ENCODE peak calls at places on chromosomes 1 and 21, in ten cellular contexts. V is CD4-positive, alpha-beta memory T cell; R is cardiac muscle cell; N is brain microvascular endothelial cell; X is colonic mucosa; Q is SJSA1; C is tibial nerve; O is pancreas; F is keratinocyte; A is Peyer's patch. I is an unnamed sample.

GRCh38 chr1:89085781-89086180 is 20.8 kb upstream of the GBP1 start:
- DNase-seq in V (peak; percentile 45), R (peak; percentile 62), N (peak; percentile 72), X (peak; percentile 40), Q (no peak), C (no peak), O (no peak), F (no peak), A (peak; percentile 62), I (no peak)

GRCh38 chr1:110783292-110783918 is 89.5 kb upstream of the CD53 start:
- DNase-seq in V (peak; percentile 74), R (peak; percentile 68), N (peak; percentile 38), X (peak; percentile 38), Q (no peak), C (no peak), O (peak; percentile 57), F (peak; percentile 28), A (peak; percentile 76), I (peak; percentile 73)

GRCh38 chr1:180266275-180267210 is 36.5 kb downstream of the LHX4 start:
- DNase-seq in V (no peak), R (no peak), N (no peak), X (no peak), Q (peak; percentile 43), C (no peak), O (no peak), F (no peak), A (peak; percentile 33), I (no peak)

GRCh38 chr1:177915641-177916040 is 54.2 kb downstream of the SEC16B start:
- DNase-seq in V (no peak), R (no peak), N (no peak), X (no peak), Q (no peak), C (no peak), O (no peak), F (peak; percentile 64), A (no peak), I (peak; percentile 32)

GRCh38 chr1:59007820-59008598 is 224.2 kb upstream of the JUN start:
- DNase-seq in V (no peak), R (no peak), N (no peak), X (no peak), Q (peak; percentile 73), C (no peak), O (no peak), F (no peak), A (no peak), I (no peak)

GRCh38 chr1:107057197-107058133 is 991 bp downstream of the PRMT6 start:
- DNase-seq in V (peak; percentile 41), R (peak; percentile 79), N (peak; percentile 27), X (peak; percentile 71), Q (peak; percentile 49), C (peak; percentile 37), O (peak; percentile 84), F (no peak), A (peak; percentile 74), I (peak; percentile 64)

GRCh38 chr1:43214465-43215444 is 42.6 kb downstream of the CFAP57 start:
- DNase-seq in V (no peak), R (no peak), N (no peak), X (no peak), Q (peak; percentile 20), C (no peak), O (no peak), F (no peak), A (no peak), I (no peak)

GRCh38 chr1:233782932-233783586 is 121.4 kb upstream of the SLC35F3 start:
- DNase-seq in V (no peak), R (no peak), N (no peak), X (no peak), Q (no peak), C (no peak), O (no peak), F (no peak), A (no peak), I (no peak)

GRCh38 chr1:99782397-99782796 is 16.0 kb upstream of the FRRS1 start:
- DNase-seq in V (no peak), R (no peak), N (no peak), X (no peak), Q (no peak), C (no peak), O (no peak), F (no peak), A (no peak), I (no peak)

GRCh38 chr1:244941121-244941520 is 76.8 kb upstream of the HNRNPU start:
- DNase-seq in V (no peak), R (no peak), N (no peak), X (no peak), Q (no peak), C (no peak), O (no peak), F (no peak), A (peak; percentile 59), I (no peak)

GRCh38 chr1:201896951-201897391 is 8.3 kb downstream of the SHISA4 start:
- DNase-seq in V (no peak), R (no peak), N (no peak), X (no peak), Q (no peak), C (no peak), O (no peak), F (no peak), A (no peak), I (peak; percentile 45)

GRCh38 chr1:117607471-117607870 is 1.6 kb downstream of the TENT5C start:
- DNase-seq in V (peak; percentile 70), R (no peak), N (no peak), X (peak; percentile 74), Q (no peak), C (no peak), O (peak; percentile 57), F (no peak), A (peak; percentile 85), I (peak; percentile 71)

GRCh38 chr1:39317910-39318633 is 113.6 kb downstream of the MACF1 start:
- DNase-seq in V (no peak), R (no peak), N (peak; percentile 23), X (peak; percentile 31), Q (no peak), C (no peak), O (no peak), F (no peak), A (no peak), I (no peak)

GRCh38 chr1:235100124-235100801 is 28.4 kb downstream of the TOMM20 start:
- DNase-seq in V (no peak), R (no peak), N (no peak), X (no peak), Q (no peak), C (no peak), O (no peak), F (no peak), A (peak; percentile 48), I (no peak)

GRCh38 chr1:220922951-220923350 is 43.7 kb downstream of the HLX start:
- DNase-seq in V (no peak), R (no peak), N (no peak), X (no peak), Q (no peak), C (no peak), O (no peak), F (no peak), A (no peak), I (no peak)

GRCh38 chr21:37230632-37231246 is 36.4 kb downstream of the VPS26C start:
- DNase-seq in V (no peak), R (no peak), N (no peak), X (no peak), Q (no peak), C (no peak), O (no peak), F (no peak), A (peak; percentile 46), I (no peak)
- H3K36me3 ChIP-seq in V (peaks cover 54% of the 10 kb centered on the region), R (peaks cover 41% of the 10 kb centered on the region), N (peaks cover 48% of the 10 kb centered on the region), X (peaks cover 28% of the 10 kb centered on the region), Q (peaks cover 66% of the 10 kb centered on the region), C (peaks cover 2% of the 10 kb centered on the region), O (peaks cover 43% of the 10 kb centered on the region), F (peaks cover 23% of the 10 kb centered on the region), A (no peaks in the 10 kb centered on the region), I (peaks cover 13% of the 10 kb centered on the region)

GRCh38 chr1:10388387-10388715 is 10.5 kb upstream of the PGD start:
- DNase-seq in V (no peak), R (no peak), N (no peak), X (peak; percentile 44), Q (no peak), C (no peak), O (no peak), F (no peak), A (peak; percentile 49), I (no peak)

GRCh38 chr1:10389271-10389973 is 9.4 kb upstream of the PGD start:
- DNase-seq in V (no peak), R (no peak), N (no peak), X (no peak), Q (no peak), C (no peak), O (peak; percentile 24), F (no peak), A (no peak), I (no peak)

GRCh38 chr1:10384219-10384618 is 14.6 kb upstream of the PGD start:
- DNase-seq in V (no peak), R (no peak), N (no peak), X (no peak), Q (no peak), C (no peak), O (no peak), F (no peak), A (no peak), I (no peak)

GRCh38 chr1:10386761-10387482 is 11.9 kb upstream of the PGD start:
- DNase-seq in V (no peak), R (no peak), N (no peak), X (no peak), Q (no peak), C (no peak), O (no peak), F (no peak), A (no peak), I (no peak)

GRCh38 chr1:10387611-10388386 is 11.1 kb upstream of the PGD start:
- DNase-seq in V (no peak), R (no peak), N (peak; percentile 31), X (no peak), Q (no peak), C (no peak), O (no peak), F (no peak), A (no peak), I (peak; percentile 77)
- H3K27ac ChIP-seq in V (no peak overlapping the region), R (peak overlapping the region; percentile 25), N (peak overlapping the region; percentile 81), X (peak overlapping the region; percentile 45), Q (no peak overlapping the region), C (no peak overlapping the region), O (no peak overlapping the region), F (peak overlapping the region; percentile 82), A (peak overlapping the region; percentile 63), I (peak overlapping the region; percentile 96)

GRCh38 chr1:232179896-232180760 is 449.8 kb downstream of the SIPA1L2 start:
- DNase-seq in V (no peak), R (no peak), N (no peak), X (no peak), Q (no peak), C (no peak), O (no peak), F (no peak), A (no peak), I (no peak)
- H3K36me3 ChIP-seq in V (no peaks in the 10 kb centered on the region), R (no peaks in the 10 kb centered on the region), N (no peaks in the 10 kb centered on the region), X (no peaks in the 10 kb centered on the region), Q (no peaks in the 10 kb centered on the region), C (no peaks in the 10 kb centered on the region), O (no peaks in the 10 kb centered on the region), F (no peaks in the 10 kb centered on the region), A (no peaks in the 10 kb centered on the region), I (no peaks in the 10 kb centered on the region)

DNA sequence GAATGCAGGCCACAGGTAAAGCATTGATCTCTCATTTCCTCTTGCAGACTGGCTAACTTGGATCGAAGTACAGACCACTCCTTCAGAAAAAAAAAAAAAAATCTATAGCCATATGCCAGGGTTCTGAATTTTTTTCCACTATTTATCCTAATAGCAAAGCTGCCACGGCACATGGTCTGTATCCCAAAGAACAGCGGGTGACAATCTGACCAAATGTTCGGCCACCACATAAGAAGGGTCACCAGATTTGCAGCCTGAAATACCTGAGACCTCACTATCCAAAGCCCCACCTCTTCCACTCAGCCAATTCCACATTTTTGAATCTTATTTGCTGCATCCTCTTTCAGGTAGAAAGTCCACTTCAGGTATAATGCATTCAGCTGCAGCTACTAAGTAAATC is 55.6 kb upstream of the RGS7 start:
- DNase-seq in V (no peak), R (no peak), N (no peak), X (no peak), Q (no peak), C (no peak), O (no peak), F (no peak), A (no peak), I (no peak)
- H3K27ac ChIP-seq in V (no peak overlapping the region), R (no peak overlapping the region), N (no peak overlapping the region), X (no peak overlapping the region), Q (no peak overlapping the region), C (no peak overlapping the region), O (no peak overlapping the region), F (no peak overlapping the region), A (no peak overlapping the region), I (no peak overlapping the region)